ENCODE peak calls at places on chromosomes 4 and X, in six cellular contexts. Y is K562, A is H1, X is GM12891, S is GM12878, O is HepG2. L is an unnamed sample.

GRCh38 chr4:110826656-110827055 is 203.8 kb upstream of the PITX2 start:
- DNase-seq in Y (no peak), S (no peak), O (no peak), X (no peak), A (no peak), L (no peak)

GRCh38 chr4:74123065-74123728 is 24.2 kb upstream of the CXCL2 start:
- DNase-seq in O (peak; percentile 47), Y (no peak), A (no peak), X (no peak), S (no peak), L (no peak)

GRCh38 chr4:81040175-81040659 is 9.7 kb downstream of the BMP3 start:
- DNase-seq in A (no peak), Y (peak; percentile 22), O (no peak), S (no peak), X (no peak), L (no peak)

GRCh38 chr4:85600501-85600900 is 125.6 kb downstream of the ARHGAP24 start:
- DNase-seq in Y (no peak), O (no peak), S (no peak), X (no peak), A (no peak), L (no peak)

GRCh38 chr4:108433832-108434231 is 186.5 kb upstream of the RPL34 start:
- DNase-seq in X (no peak), Y (no peak), O (no peak), S (no peak), A (no peak), L (no peak)

GRCh38 chrX:124328765-124329164 is 3.7 kb upstream of the TEX13D start:
- DNase-seq in X (no peak), S (no peak), Y (no peak), A (no peak), O (no peak), L (no peak)

GRCh38 chrX:56288607-56289006 is 56.5 kb downstream of the KLF8 start:
- DNase-seq in X (no peak), O (no peak), A (no peak), Y (no peak), S (no peak), L (no peak)

GRCh38 chr4:53510316-53510715 is 81.0 kb downstream of the LNX1 start:
- DNase-seq in A (no peak), O (no peak), X (no peak), Y (no peak), S (no peak), L (no peak)

GRCh38 chrX:41923925-41924693 is 755 bp upstream of the CASK start:
- DNase-seq in X (no peak), S (no peak), O (no peak), Y (peak; percentile 7), A (no peak), L (no peak)

GRCh38 chrX:2572740-2573139 is 72.0 kb upstream of the DHRSX start:
- DNase-seq in O (peak; percentile 12), S (no peak), X (no peak), A (no peak), Y (no peak), L (no peak)

GRCh38 chrX:10615931-10616780 is 4.2 kb downstream of the MID1 start:
- DNase-seq in Y (peak; percentile 25), X (no peak), A (no peak), S (no peak), O (no peak), L (no peak)

GRCh38 chr4:32142075-32142474 is 1421.9 kb downstream of the PCDH7 start:
- DNase-seq in S (no peak), Y (no peak), O (no peak), A (no peak), X (no peak), L (no peak)

GRCh38 chr4:24164054-24164453 is 274.2 kb upstream of the PPARGC1A start:
- DNase-seq in X (no peak), S (no peak), Y (no peak), O (no peak), A (no peak), L (no peak)

GRCh38 chrX:131752493-131753198 is 208.8 kb downstream of the OR13H1 start:
- DNase-seq in X (no peak), Y (no peak), A (no peak), O (no peak), S (peak; percentile 87), L (no peak)

GRCh38 chr4:20391224-20391623 is 139.5 kb downstream of the SLIT2 start:
- DNase-seq in Y (no peak), S (no peak), X (no peak), A (no peak), O (no peak), L (no peak)

DNA sequence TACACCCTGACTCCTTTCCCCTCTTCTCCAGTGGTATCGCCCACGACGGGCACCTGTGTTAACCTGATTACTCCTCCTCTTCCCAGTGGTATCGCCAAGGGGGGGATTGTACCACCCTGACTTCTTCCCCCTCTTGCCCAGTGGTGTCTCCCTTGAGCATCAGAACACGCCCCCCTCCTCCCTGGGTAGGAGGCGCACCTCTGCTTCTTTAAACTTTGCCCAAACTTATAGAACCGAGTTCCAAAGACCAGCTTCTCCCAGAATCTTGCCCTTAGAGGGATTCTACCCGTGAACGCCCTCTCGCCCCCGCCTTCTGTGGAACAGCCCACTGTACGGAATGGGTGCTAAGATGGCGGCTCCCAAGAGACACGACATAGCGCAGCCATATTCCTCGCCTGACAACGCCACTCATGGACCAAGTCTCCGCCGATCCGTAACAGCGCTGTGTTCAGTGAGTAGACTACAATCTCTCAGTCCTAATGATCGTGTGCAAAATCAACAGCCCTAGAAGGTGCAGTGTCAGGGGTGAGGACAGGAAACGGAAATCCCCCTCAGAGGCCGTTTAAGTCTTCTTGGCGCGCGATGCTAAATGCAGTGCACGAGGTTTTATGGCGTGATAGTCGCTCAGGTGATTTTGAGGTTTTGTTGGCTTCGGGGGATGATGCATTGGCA is 4.2 kb upstream of the ZNF157 start:
- DNase-seq in O (no peak), Y (peak; percentile 47), X (peak; percentile 44), A (peak; percentile 70), S (peak; percentile 37), L (peak; percentile 29)
- TF ChIP-seq POLR2AphosphoS5 in O (no peak), Y (no peak), X (no peak), A (no peak), S (no peak), L (no peak)

GRCh38 chr4:56038763-56039162 is 90.0 kb downstream of the CEP135 start:
- DNase-seq in Y (no peak), S (no peak), A (no peak), O (no peak), X (no peak), L (no peak)

GRCh38 chr4:56042225-56042624 is 93.5 kb downstream of the CEP135 start:
- DNase-seq in X (no peak), O (no peak), S (no peak), Y (no peak), A (no peak), L (no peak)

GRCh38 chr4:56040842-56041241 is 92.1 kb downstream of the CEP135 start:
- DNase-seq in A (no peak), S (no peak), O (no peak), X (no peak), Y (no peak), L (no peak)
- TF ChIP-seq TAF1 in A (no peak), S (no peak), O (no peak), X (no peak), Y (no peak), L (no peak)

GRCh38 chr4:183504930-183505555 is at the start of gene ING2:
- DNase-seq in X (peak; percentile 61), Y (peak; percentile 83), O (peak; percentile 18), A (peak; percentile 67), S (no peak), L (peak; percentile 59)

GRCh38 chr4:183506389-183506735 is 1.5 kb downstream of the ING2 start:
- DNase-seq in Y (no peak), O (no peak), X (no peak), S (no peak), A (no peak), L (no peak)

GRCh38 chr4:183507928-183508327 is 3.1 kb downstream of the ING2 start:
- DNase-seq in S (no peak), X (no peak), Y (peak; percentile 51), A (no peak), O (peak; percentile 59), L (no peak)

GRCh38 chr4:183504064-183504929 is 561 bp upstream of the ING2 start:
- DNase-seq in O (peak; percentile 93), S (peak; percentile 80), Y (peak; percentile 95), A (peak; percentile 99), X (peak; percentile 75), L (peak; percentile 81)

DNA sequence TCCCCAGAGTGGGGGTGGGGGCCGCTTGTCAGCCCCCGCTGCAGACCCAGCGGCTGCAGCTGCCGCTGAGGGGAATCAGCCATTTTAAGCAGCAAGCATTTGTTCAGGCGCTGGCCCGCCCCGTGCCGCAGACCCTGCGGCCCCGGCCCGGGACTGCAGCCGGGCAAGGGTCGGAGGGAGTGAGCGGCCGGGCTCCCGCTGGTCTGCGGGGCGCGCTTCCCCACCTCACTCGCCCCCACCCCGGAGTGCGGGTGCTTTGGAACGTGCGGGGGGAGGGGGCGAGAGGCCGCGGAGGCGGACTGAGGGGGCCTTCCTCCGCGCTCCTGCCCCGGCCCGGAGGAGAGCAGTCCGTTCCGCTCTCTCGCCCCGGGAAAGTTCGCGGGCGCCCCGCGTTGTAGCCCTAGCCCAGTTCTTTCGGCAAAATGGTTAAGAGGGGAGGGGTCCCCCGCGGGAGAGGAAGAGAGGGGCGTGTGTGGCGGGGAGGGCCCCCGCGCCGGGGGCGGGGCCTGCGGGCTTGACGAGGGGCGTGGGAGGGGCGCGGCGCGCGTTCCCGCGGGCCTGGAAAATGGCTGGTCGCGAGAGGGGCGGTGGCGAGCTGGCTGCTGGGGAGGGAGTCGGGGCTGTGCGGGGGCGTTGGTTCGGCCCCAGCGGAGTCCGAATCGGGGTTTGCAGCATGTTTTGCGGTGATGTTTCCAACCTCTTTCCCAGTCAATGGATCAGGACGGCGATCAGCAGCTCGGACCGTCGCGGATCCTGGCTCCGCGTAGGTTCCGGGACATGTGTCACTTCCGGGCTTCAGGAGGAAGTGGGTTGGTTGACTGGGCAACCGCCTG is 914 bp downstream of the ING2 start:
- DNase-seq in X (peak; percentile 66), O (peak; percentile 82), Y (peak; percentile 79), A (peak; percentile 90), S (peak; percentile 42), L (peak; percentile 64)
- TF ChIP-seq POLR2A in X (peak; percentile 79), O (peak; percentile 76), Y (peak; percentile 95), A (peak; percentile 89), S (peak; percentile 88), L (peak; percentile 84)

DNA sequence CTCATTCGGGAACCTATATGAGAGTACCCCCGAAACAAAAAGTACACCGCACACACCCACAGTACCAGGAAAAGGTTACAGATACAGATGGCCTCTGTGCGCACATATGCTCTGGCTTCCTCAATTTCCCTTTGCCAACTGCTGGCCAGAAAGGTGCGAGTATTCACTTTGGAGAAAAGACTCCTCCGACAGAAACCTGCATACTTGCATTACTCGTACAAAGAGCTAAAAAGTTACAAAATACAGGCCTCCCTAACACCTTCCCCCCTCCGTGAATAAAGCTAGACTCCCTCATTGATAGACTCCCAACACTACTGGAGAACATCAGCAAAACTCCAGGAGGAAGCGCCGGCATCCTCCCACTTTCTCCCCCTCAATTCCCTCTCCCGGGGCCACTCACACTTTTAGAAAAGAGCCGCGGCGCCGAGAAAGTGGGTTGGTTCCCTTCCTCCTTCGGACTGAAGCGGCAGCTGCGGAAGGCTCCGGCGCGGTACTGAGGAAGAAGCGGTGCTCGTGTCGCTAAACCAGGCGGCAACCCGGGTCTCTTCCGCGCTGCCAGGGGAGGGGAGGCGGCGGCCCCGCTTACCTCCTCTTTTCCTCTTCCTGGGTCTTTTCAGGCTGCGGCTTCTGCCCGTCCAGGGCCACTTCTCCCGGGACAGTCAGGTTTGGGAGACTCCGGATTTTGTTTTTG is 1.2 kb downstream of the FBXW7 start:
- DNase-seq in X (no peak), O (no peak), A (peak; percentile 58), S (no peak), Y (peak; percentile 38), L (no peak)
- TF ChIP-seq POLR2AphosphoS5 in X (no peak), O (no peak), A (no peak), S (no peak), Y (no peak), L (no peak)

L was measured in GM12892.